ENCODE peak calls at places on chromosomes 1 and 21, in nine cellular contexts. O, D, Z, Q, C, U, J, N and V are unnamed samples. For H3K4me1, the result is how much of the 10 kb centered on the place peaks cover.

GRCh38 chr1:91948501-91949355 is 473 bp upstream of the BRDT start:
- DNase-seq in Z (no peak), O (no peak), Q (no peak), U (no peak), N (no peak), D (no peak), C (no peak), J (peak), V (no peak)

GRCh38 chr1:244384066-244384465 is 67.6 kb downstream of the ADSS2 start:
- DNase-seq in N (no peak), U (no peak), Q (no peak), O (no peak), Z (no peak), D (no peak), C (no peak), J (no peak), V (no peak)

GRCh38 chr21:28633803-28634572 is 358.7 kb downstream of the LTN1 start:
- DNase-seq in Q (peak), U (peak), N (no peak), D (no peak), J (no peak), O (no peak), C (no peak), Z (no peak), V (no peak)

GRCh38 chr1:111227875-111228747 is 598 bp downstream of the CHI3L2 start:
- DNase-seq in Z (peak), U (peak), Q (peak), N (no peak), O (no peak), C (no peak), J (no peak), D (no peak), V (peak)

GRCh38 chr1:92298213-92298572 is 594 bp downstream of the GLMN start:
- DNase-seq in U (peak), Z (no peak), N (no peak), C (no peak), J (no peak), O (no peak), Q (no peak), D (peak), V (peak)

GRCh38 chr1:167208624-167208976 is 12.1 kb upstream of the POU2F1 start:
- DNase-seq in Q (no peak), D (no peak), J (no peak), U (no peak), N (no peak), O (no peak), Z (no peak), C (no peak), V (no peak)

GRCh38 chr1:236916131-236916800 is 88.0 kb downstream of the MT1HL1 start:
- DNase-seq in Z (no peak), Q (no peak), J (no peak), U (no peak), N (no peak), D (no peak), C (no peak), O (no peak), V (no peak)

GRCh38 chr1:179177182-179177581 is 52.3 kb downstream of the ABL2 start:
- DNase-seq in J (peak), N (no peak), O (no peak), Q (no peak), U (peak), Z (no peak), C (no peak), D (no peak), V (no peak)

GRCh38 chr1:109235137-109235536 is 14.2 kb upstream of the CELSR2 start:
- DNase-seq in C (no peak), D (no peak), J (no peak), O (no peak), U (no peak), Q (no peak), Z (no peak), N (no peak), V (no peak)

GRCh38 chr1:99573431-99574217 is 72.3 kb upstream of the PALMD start:
- DNase-seq in O (no peak), J (no peak), U (no peak), N (no peak), C (no peak), D (no peak), Q (no peak), Z (no peak), V (no peak)

GRCh38 chr21:31140025-31140424 is 101.7 kb upstream of the KRTAP19-8 start:
- DNase-seq in O (no peak), Z (no peak), J (no peak), D (no peak), N (no peak), C (no peak), Q (no peak), U (no peak), V (no peak)

GRCh38 chr1:41072051-41072450 is 50.5 kb upstream of the SLFNL1 start:
- DNase-seq in D (no peak), O (no peak), Q (no peak), N (no peak), J (no peak), U (peak), Z (no peak), C (no peak), V (no peak)

GRCh38 chr21:16570196-16570595 is 840.4 kb downstream of the USP25 start:
- DNase-seq in N (no peak), U (no peak), Q (no peak), O (no peak), C (no peak), D (no peak), Z (no peak), J (no peak), V (no peak)

GRCh38 chr1:209547626-209548025 is 35.9 kb upstream of the CAMK1G start:
- DNase-seq in J (no peak), C (no peak), D (no peak), U (no peak), Z (no peak), Q (no peak), N (no peak), O (no peak), V (no peak)

GRCh38 chr1:203178083-203178482 is 2.5 kb upstream of the MYBPH start:
- DNase-seq in Q (peak), O (peak), U (peak), D (no peak), N (no peak), J (no peak), Z (peak), C (no peak), V (no peak)

GRCh38 chr1:32816676-32817158 is 441 bp downstream of the YARS1 start:
- DNase-seq in O (no peak), Z (no peak), Q (peak), J (peak), C (no peak), D (no peak), N (peak), U (peak), V (peak)

DNA sequence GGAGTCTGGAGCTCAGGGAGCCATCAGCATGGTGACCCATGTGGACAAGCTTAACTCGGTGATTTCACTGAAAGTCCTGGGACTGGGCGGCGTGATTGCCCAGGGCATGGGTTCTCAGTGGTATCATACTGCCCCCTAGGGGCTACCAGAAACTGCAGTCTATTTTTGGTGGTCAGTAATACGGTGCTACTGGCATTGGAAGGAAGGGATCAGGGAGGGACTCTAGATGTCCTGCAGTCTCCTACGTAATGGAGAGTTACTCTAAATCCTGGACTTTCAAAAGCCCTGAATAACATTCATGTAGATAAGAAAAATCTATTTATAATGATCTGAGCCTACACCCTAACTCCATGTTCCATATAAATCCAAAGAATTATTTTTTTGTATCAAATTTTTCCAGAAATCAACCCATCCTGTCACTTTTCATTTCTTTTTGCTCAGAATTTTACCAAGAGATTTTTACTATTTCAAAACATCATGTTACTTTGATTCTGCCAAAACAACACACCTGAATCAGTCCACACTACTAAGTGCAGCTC is 37.3 kb downstream of the PABPC4 start:
- DNase-seq in Q (peak), U (peak), Z (peak), N (peak), J (peak), C (peak), D (peak), O (peak), V (peak)
- TF ChIP-seq EZH2phosphoT487 in Q (no peak), U (no peak), Z (no peak), N (no peak), J (no peak), C (no peak), D (no peak), O (no peak), V (no peak)

DNA sequence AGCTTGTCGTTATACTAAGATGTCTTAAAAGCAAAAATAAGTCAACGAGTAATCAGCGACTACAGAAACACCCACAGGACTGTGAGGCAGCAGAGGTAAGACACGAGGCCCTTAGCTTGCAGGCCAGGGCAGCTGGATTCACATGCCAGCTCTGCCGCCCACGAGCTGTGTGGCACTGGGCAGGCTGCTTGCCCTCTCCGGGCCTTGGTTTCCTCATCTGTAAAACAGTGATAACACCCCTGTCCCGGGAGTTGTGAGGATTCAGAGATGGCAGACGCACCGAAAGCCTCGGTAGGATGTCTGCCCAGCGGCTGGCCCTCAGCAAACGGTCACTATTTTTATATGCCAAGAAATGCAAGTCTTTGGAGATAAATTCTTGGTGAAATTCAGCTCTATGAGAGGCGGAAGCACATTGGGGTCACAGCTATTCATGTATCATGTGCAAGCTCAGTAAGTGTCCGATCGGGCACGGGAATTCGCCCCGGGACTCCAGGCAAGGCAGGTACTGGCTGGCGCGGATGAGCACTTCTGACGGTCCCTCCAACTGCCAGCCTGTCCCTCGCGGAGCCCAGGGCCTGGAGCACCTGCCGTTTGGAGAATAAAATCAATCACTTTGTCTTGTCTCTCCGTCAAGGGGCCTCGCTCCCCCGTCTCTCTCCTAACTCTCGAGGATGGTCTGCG is 1.1 kb downstream of the C2CD2 start:
- DNase-seq in N (no peak), J (peak), Z (no peak), O (peak), Q (peak), D (no peak), C (no peak), U (no peak), V (no peak)
- H3K4me1 ChIP-seq in N (under half), J (under half), Z (under half), O (under half), Q (half or more), D (under half), C (under half), U (under half), V (under half)

DNA sequence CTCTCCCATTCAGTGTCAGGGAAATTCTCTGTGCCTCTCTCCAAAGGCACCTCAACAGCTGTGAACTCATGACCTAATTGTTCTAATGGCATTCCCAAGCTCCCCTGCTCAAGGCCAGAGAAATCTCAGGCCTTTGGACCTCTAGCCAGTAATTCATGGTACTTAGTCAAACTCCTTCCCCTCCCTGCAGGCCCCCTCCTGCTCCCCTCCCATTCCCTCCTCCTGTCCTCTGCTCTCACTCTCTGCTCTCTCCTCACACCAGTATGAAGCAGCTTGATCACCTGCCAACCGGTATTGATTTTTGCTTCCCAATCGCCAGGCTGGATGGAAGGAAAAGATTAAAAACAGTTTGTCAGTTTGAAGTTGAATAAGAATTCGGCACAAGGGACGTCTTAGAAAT is 370.5 kb upstream of the PBX1 start:
- DNase-seq in D (no peak), O (peak), J (peak), Q (no peak), C (no peak), Z (no peak), U (no peak), N (no peak), V (peak)
- H3K27ac ChIP-seq in D (no peak), O (no peak), J (no peak), Q (no peak), C (no peak), Z (no peak), U (no peak), N (no peak), V (no peak)

GRCh38 chr1:71792264-71792663 is 490.1 kb downstream of the NEGR1 start:
- DNase-seq in C (no peak), Z (no peak), D (no peak), J (no peak), Q (no peak), U (no peak), N (no peak), O (no peak), V (no peak)

GRCh38 chr1:71796044-71796443 is 486.3 kb downstream of the NEGR1 start:
- DNase-seq in C (no peak), J (peak), O (no peak), N (no peak), U (no peak), Z (no peak), Q (peak), D (no peak), V (peak)
- TF ChIP-seq EZH2phosphoT487 in C (no peak), J (no peak), O (no peak), N (no peak), U (no peak), Z (no peak), Q (no peak), D (no peak), V (no peak)

DNA sequence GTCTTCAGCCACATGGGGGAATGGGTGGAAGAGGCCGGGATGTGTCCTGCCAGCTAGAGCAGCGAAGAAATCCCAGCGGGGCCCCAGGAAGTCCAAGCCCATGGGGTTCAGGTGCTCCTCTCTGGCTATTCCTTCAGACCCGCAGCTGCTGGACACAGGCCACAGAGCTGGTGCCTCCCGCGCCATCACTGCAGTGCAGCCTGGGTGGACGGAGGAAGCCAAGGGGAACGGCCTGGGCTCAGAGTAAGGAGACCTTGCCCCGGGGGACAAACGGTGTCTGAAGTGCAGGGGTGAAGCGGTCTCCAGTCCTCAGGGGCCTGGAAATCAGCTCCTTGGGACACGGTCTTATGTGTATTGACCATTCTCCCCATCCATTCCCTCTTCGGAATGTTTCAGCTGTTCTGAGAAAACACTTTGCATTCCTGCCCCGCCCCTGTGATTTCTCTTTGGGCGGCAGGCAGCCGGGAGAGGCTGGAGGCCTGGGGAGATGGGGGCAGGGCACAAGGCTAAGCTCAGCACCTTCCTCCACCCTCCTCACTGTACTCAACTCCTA is 18.4 kb downstream of the MTHFR start:
- DNase-seq in C (no peak), Z (no peak), N (no peak), Q (peak), J (peak), U (peak), D (no peak), O (peak), V (peak)
- H3K4me1 ChIP-seq in C (under half), Z (half or more), N (under half), Q (under half), J (under half), U (under half), D (under half), O (under half), V (under half)

DNA sequence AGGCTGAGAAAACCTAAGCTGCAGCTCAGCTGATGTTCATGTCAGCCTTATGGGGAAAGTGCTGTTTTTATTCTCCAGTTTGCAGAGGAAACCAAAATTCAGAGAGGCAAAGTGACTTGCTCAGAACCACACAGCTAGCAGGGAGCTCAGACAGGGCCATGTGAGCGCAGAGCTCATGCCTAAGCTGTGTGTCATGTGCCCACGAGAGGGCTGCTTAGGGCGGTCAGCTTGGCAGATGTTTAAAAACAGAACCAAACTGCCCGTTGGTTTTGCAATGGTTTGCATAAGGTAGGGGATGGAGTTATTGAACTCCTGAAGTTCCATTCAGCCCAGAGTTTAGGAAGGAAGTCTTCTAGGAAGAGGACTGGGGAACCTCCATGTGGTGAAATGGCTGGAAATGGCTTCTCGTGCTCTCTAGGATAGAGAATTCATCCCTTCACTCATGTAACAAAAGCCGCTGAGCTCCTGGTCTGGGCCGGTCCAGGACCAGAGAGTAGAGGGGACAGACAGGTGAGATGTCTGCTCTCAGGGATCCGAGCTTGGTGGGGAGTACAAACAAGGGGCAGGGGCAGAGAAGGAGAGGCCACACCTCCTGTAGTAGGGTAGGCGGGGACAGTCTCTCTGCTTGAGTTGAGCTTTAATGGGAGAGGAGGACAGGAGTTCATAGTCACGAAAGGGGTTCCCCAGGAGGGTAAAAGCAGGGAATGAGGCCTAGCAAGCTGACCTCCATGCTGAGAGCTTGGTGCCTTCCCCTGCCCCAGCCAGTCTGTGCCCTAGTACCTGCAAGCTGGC is 46.9 kb downstream of the ARHGEF10L start:
- DNase-seq in U (peak), O (no peak), J (peak), C (no peak), N (no peak), Q (peak), Z (no peak), D (no peak), V (peak)
- H3K27ac ChIP-seq in U (peak), O (peak), J (peak), C (no peak), N (peak), Q (no peak), Z (no peak), D (no peak), V (peak)

GRCh38 chr1:201361652-201362504 is 15.6 kb downstream of the TNNT2 start:
- DNase-seq in Q (peak), Z (peak), J (peak), O (peak), D (peak), N (peak), C (peak), U (peak), V (peak)
- TF ChIP-seq EZH2phosphoT487 in Q (no peak), Z (no peak), J (no peak), O (no peak), D (no peak), N (no peak), C (no peak), U (no peak), V (no peak)

GRCh38 chr1:156114919-156115513 is 505 bp downstream of the LMNA start:
- DNase-seq in U (peak), D (peak), Q (peak), J (peak), O (peak), C (no peak), Z (no peak), N (peak), V (peak)

GRCh38 chr1:156111355-156111962 is 3.1 kb upstream of the LMNA start:
- DNase-seq in D (no peak), Z (no peak), C (no peak), N (no peak), U (no peak), O (no peak), J (no peak), Q (no peak), V (no peak)

GRCh38 chr1:156114101-156114918 is at the start of gene LMNA:
- DNase-seq in Q (peak), N (peak), O (peak), J (peak), Z (peak), D (peak), C (no peak), U (peak), V (peak)

GRCh38 chr1:156112276-156113137 is 2.0 kb upstream of the LMNA start:
- DNase-seq in O (no peak), J (no peak), Z (no peak), U (no peak), Q (no peak), C (no peak), N (no peak), D (no peak), V (no peak)

GRCh38 chr1:156113263-156114004 is 1.1 kb upstream of the LMNA start:
- DNase-seq in Z (no peak), D (no peak), C (no peak), U (peak), N (peak), O (peak), Q (no peak), J (no peak), V (no peak)
- H3K4me1 ChIP-seq in Z (half or more), D (under half), C (under half), U (under half), N (under half), O (under half), Q (under half), J (under half), V (under half)

GRCh38 chr1:230186003-230186863 is 119.2 kb downstream of the GALNT2 start:
- DNase-seq in J (peak), N (no peak), C (no peak), Z (peak), U (peak), D (no peak), Q (peak), O (no peak), V (peak)

GRCh38 chr1:230187290-230187689 is 120.3 kb downstream of the GALNT2 start:
- DNase-seq in D (no peak), C (no peak), Q (no peak), N (no peak), O (no peak), J (no peak), Z (no peak), U (no peak), V (no peak)

GRCh38 chr1:230186874-230187273 is 119.8 kb downstream of the GALNT2 start:
- DNase-seq in Z (no peak), D (peak), U (no peak), J (no peak), Q (no peak), N (no peak), C (no peak), O (no peak), V (no peak)

GRCh38 chr1:230188826-230189225 is 121.8 kb downstream of the GALNT2 start:
- DNase-seq in J (no peak), Z (no peak), N (no peak), C (no peak), O (no peak), Q (no peak), U (no peak), D (no peak), V (no peak)

GRCh38 chr1:230185076-230186001 is 118.3 kb downstream of the GALNT2 start:
- DNase-seq in Z (no peak), Q (peak), J (no peak), O (no peak), D (no peak), C (no peak), U (no peak), N (no peak), V (no peak)
- H3K27ac ChIP-seq in Z (no peak), Q (peak), J (peak), O (no peak), D (no peak), C (no peak), U (no peak), N (no peak), V (peak)